ENCODE peak calls at places on chromosomes 16 and 17, in seven cellular contexts. F is IMR-90, A is H1, I is mesenchymal stem cell, B is mesendoderm, M is trophoblast cell, N is H9. V is an unnamed sample.

GRCh38 chr17:67568961-67569360 is 148.8 kb upstream of the NOL11 start:
- DNase-seq in N (peak), B (no peak), I (no peak), A (no peak), F (no peak), M (no peak), V (no peak)

GRCh38 chr16:29025218-29025617 is 40.4 kb downstream of the LAT start:
- DNase-seq in N (no peak), F (no peak), I (no peak), M (no peak), B (peak), A (no peak), V (no peak)

GRCh38 chr17:4184811-4185210 is 41.8 kb downstream of the CYB5D2 start:
- DNase-seq in M (no peak), F (no peak), B (no peak), N (no peak), A (no peak), I (no peak), V (no peak)

GRCh38 chr17:33438578-33438977 is 145.5 kb upstream of the ASIC2 start:
- DNase-seq in M (no peak), A (no peak), F (no peak), I (no peak), B (no peak), N (no peak), V (no peak)

GRCh38 chr16:51148674-51149228 is 2.3 kb downstream of the SALL1 start:
- DNase-seq in F (no peak), M (no peak), I (peak), A (no peak), N (no peak), B (no peak), V (no peak)

GRCh38 chr16:53509906-53510703 is 7.1 kb upstream of the AKTIP start:
- DNase-seq in N (peak), F (peak), B (peak), A (peak), M (peak), I (peak), V (peak)

GRCh38 chr17:61683466-61683865 is 92.4 kb upstream of the NACA2 start:
- DNase-seq in M (no peak), B (no peak), F (no peak), I (no peak), N (no peak), A (no peak), V (no peak)

GRCh38 chr16:85733839-85734170 is 17.1 kb downstream of the C16orf74 start:
- DNase-seq in N (peak), I (peak), B (peak), M (no peak), F (no peak), A (peak), V (peak)

GRCh38 chr17:46764335-46764708 is 54.2 kb downstream of the WNT3 start:
- DNase-seq in M (no peak), B (no peak), F (no peak), A (no peak), I (no peak), N (no peak), V (no peak)

GRCh38 chr17:14201595-14201994 is 35.1 kb downstream of the CDRT15 start:
- DNase-seq in B (no peak), I (no peak), M (no peak), F (no peak), A (no peak), N (no peak), V (no peak)

GRCh38 chr16:66120656-66121055 is 245.8 kb upstream of the CDH5 start:
- DNase-seq in A (no peak), M (no peak), B (no peak), N (no peak), I (peak), F (peak), V (no peak)

GRCh38 chr17:59643159-59643857 is 23.6 kb downstream of the CLTC start:
- DNase-seq in F (peak), N (no peak), M (no peak), B (peak), I (peak), A (no peak), V (no peak)

GRCh38 chr16:56252835-56253234 is 61.5 kb downstream of the GNAO1 start:
- DNase-seq in N (no peak), M (no peak), F (peak), I (no peak), A (no peak), B (no peak), V (no peak)

GRCh38 chr17:74530751-74531150 is 524 bp downstream of the CD300LB start:
- DNase-seq in N (no peak), F (no peak), I (no peak), A (no peak), B (no peak), M (no peak), V (no peak)

GRCh38 chr17:76240461-76241204 is at the start of gene RNF157:
- DNase-seq in N (peak), B (peak), A (peak), F (peak), I (peak), M (no peak), V (peak)

GRCh38 chr16:9072806-9073341 is 18.6 kb upstream of the HAPSTR1 start:
- DNase-seq in M (peak), A (no peak), N (no peak), I (peak), F (peak), B (peak), V (no peak)

GRCh38 chr16:81723098-81723723 is 55.9 kb upstream of the PLCG2 start:
- DNase-seq in M (peak), I (peak), B (peak), F (peak), N (no peak), A (no peak), V (peak)

GRCh38 chr17:73133911-73134649 is 30.7 kb upstream of the SSTR2 start:
- DNase-seq in F (no peak), A (no peak), B (peak), I (no peak), M (no peak), N (no peak), V (no peak)

GRCh38 chr16:88484505-88485365 is 31.7 kb downstream of the ZFPM1 start:
- DNase-seq in N (no peak), I (no peak), B (no peak), F (no peak), A (no peak), M (no peak), V (no peak)

GRCh38 chr17:52681486-52681885 is 523.0 kb upstream of the CA10 start:
- DNase-seq in I (no peak), A (no peak), N (no peak), M (no peak), F (no peak), B (no peak), V (no peak)

GRCh38 chr17:32490101-32490482 is 3.3 kb downstream of the CDK5R1 start:
- DNase-seq in M (no peak), B (peak), N (peak), A (no peak), F (no peak), I (no peak), V (no peak)

GRCh38 chr17:65155622-65156021 is 18.5 kb downstream of the RGS9 start:
- DNase-seq in M (no peak), A (no peak), I (no peak), F (no peak), B (no peak), N (no peak), V (no peak)
- H3K4ac ChIP-seq in M (no peak), A (no peak), I (no peak), F (no peak), B (no peak), N (no peak), V (no peak)

DNA sequence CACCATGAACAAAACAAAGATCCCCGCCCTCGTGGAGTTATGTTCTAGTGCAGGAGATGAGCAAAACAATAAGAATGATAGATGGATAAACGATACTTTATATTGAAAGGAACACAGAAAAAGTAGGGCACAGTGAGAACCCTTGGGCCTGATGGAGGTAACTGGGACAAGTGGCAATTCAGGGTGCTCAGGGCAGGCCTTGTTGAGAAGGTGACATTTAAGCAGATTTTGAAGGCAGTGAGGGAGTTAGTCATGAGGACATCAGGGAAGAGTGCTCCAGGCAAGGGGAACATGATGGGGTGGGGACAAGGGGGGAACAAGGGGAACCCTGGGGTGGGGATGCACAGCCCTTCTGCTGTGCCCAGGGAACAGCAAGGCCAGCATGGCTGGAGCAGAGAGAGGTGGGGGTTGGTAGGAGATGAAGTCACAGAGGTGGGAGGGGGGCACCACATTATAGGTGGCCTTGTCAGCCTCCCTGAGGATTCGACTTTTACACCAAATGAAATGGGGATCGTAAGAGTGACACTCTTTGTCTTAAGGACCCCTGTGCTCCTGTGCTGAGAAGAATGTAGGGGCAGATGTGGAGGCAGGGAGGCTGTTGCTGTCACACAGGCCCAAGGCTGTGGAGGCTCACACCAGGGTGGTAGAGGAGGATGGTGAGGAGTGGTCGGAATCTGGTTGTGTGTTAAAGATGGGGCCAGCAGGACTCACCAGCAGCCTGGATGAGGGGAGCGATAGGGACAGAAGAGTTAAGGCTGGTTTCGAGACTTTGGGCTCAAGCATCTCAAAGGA is 9.2 kb upstream of the PRM1 start:
- DNase-seq in M (no peak), F (no peak), A (no peak), B (no peak), I (no peak), N (no peak), V (no peak)
- H3K23ac ChIP-seq in M (no peak), F (no peak), A (no peak), B (no peak), I (no peak), N (no peak), V (no peak)

DNA sequence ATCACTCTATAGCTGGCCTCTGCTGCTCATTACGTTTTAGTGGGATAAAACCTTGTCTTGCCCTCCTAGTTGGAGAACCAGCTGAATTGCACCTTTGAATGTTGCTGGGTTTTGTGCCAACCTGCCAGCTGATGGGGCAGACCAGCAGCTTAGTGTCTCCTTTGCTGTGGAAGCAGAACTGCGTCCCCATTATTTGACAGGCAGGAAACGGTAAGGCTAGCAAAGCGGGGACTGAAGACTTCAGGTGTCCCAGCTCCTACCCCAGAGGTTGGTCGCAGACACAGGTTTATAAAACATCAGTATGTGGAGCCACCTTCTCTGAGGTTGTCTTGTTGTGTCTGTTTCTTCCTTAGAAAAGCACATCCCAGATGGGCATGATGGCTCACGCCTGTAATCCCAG is 158.1 kb downstream of the PRKCA start:
- DNase-seq in M (no peak), I (no peak), F (no peak), B (no peak), A (no peak), N (no peak), V (no peak)
- H3K4ac ChIP-seq in M (no peak), I (peak), F (peak), B (no peak), A (no peak), N (no peak), V (no peak)

DNA sequence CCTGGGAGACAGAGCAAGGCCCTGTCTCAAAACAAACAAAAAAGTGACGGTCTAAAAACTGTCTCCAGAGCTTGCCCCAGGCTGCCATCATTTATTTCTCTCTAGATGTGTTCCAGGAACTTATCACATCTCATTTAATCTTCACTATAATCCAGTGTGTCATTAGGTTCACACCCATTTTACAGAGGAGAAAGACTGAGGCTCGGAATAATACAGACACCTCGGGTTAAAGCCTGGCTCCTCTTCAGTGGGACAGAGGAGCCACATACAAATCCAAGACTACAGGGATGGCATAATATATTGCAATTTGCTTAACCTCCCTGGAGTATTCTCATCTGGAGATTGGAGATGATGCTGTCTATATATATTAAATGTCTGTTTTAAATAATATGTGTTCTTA is 5.9 kb downstream of the PDILT start:
- DNase-seq in M (no peak), F (no peak), N (no peak), I (no peak), A (no peak), B (no peak), V (no peak)
- H3K23ac ChIP-seq in M (no peak), F (no peak), N (no peak), I (no peak), A (no peak), B (no peak), V (no peak)

GRCh38 chr16:52363082-52363481 is 183.9 kb downstream of the TOX3 start:
- DNase-seq in I (no peak), F (no peak), B (no peak), A (no peak), M (no peak), N (no peak), V (no peak)

GRCh38 chr16:52372313-52372712 is 174.6 kb downstream of the TOX3 start:
- DNase-seq in M (no peak), B (peak), N (no peak), F (no peak), A (no peak), I (no peak), V (no peak)

GRCh38 chr16:52364500-52364899 is 182.4 kb downstream of the TOX3 start:
- DNase-seq in I (no peak), N (no peak), A (no peak), M (no peak), F (no peak), B (no peak), V (no peak)

GRCh38 chr16:52366997-52367396 is 179.9 kb downstream of the TOX3 start:
- DNase-seq in A (no peak), N (no peak), M (no peak), F (no peak), B (no peak), I (no peak), V (no peak)

GRCh38 chr16:52368899-52369298 is 178.0 kb downstream of the TOX3 start:
- DNase-seq in I (no peak), M (no peak), F (no peak), N (no peak), B (peak), A (no peak), V (no peak)
- H3K4ac ChIP-seq in I (no peak), M (no peak), F (no peak), N (no peak), B (no peak), A (no peak), V (no peak)

DNA sequence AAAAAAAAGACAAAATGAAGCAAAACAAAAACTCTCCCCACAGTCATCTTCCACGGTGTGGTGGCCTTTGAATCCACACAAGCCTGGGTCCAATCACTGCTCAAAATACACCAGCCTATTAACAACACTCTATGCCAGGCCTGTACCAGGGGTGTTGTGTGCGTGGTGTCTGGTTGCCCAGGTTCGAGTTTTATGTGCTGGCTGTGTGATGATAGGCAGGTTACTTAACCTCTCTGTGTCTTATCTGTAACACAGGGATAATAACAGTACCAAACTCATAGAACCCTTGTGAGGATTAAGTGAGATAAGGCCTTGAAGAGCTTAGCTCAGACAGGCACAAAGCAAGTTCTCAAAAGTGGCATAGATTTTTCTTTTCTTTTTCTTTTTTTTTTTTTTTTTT is 235.2 kb downstream of the PARN start:
- DNase-seq in F (no peak), B (no peak), N (no peak), A (no peak), I (no peak), M (no peak), V (no peak)
- H3K23ac ChIP-seq in F (no peak), B (no peak), N (no peak), A (no peak), I (no peak), M (no peak), V (no peak)